ENCODE peak calls at places on chromosome 1, in six cellular contexts. I is breast epithelium, O is adrenal gland, M is H54, G is body of pancreas, P is IMR-90. Y is an unnamed sample.

GRCh38 chr1:2935766-2936390 is 85.4 kb upstream of the ACTRT2 start:
- DNase-seq in P (no peak), I (no peak), O (no peak), G (no peak), M (no peak), Y (no peak)

GRCh38 chr1:225526878-225527277 is 99.0 kb upstream of the LBR start:
- DNase-seq in I (no peak), P (no peak), G (peak; percentile 30), O (no peak), M (no peak), Y (no peak)

GRCh38 chr1:154352581-154353459 is 27.5 kb downstream of the ATP8B2 start:
- DNase-seq in O (peak; percentile 72), G (peak; percentile 59), M (no peak), I (peak; percentile 30), P (peak; percentile 31), Y (peak; percentile 80)

GRCh38 chr1:170085089-170085488 is 10.6 kb upstream of the KIFAP3 start:
- DNase-seq in I (no peak), O (no peak), P (no peak), M (no peak), G (no peak), Y (no peak)

GRCh38 chr1:39720094-39720999 is 18.3 kb upstream of the PPIE start:
- DNase-seq in M (no peak), O (no peak), G (peak; percentile 32), I (no peak), P (peak; percentile 66), Y (no peak)

GRCh38 chr1:74693473-74693872 is 19.9 kb upstream of the ERICH3 start:
- DNase-seq in G (no peak), O (no peak), I (no peak), M (no peak), P (peak; percentile 9), Y (no peak)

GRCh38 chr1:54922921-54923421 is 36.0 kb upstream of the DHCR24 start:
- DNase-seq in O (peak; percentile 77), M (no peak), P (no peak), I (peak; percentile 76), G (peak; percentile 17), Y (no peak)

GRCh38 chr1:91098299-91098901 is 76.6 kb upstream of the ZNF644 start:
- DNase-seq in P (no peak), M (peak; percentile 22), G (no peak), O (no peak), I (no peak), Y (no peak)

GRCh38 chr1:108097057-108097456 is 103.1 kb downstream of the SLC25A24 start:
- DNase-seq in G (no peak), P (no peak), M (no peak), I (no peak), O (no peak), Y (no peak)

GRCh38 chr1:30373471-30374399 is 349.6 kb downstream of the MATN1 start:
- DNase-seq in M (no peak), P (no peak), O (peak; percentile 6), G (no peak), I (no peak), Y (no peak)

DNA sequence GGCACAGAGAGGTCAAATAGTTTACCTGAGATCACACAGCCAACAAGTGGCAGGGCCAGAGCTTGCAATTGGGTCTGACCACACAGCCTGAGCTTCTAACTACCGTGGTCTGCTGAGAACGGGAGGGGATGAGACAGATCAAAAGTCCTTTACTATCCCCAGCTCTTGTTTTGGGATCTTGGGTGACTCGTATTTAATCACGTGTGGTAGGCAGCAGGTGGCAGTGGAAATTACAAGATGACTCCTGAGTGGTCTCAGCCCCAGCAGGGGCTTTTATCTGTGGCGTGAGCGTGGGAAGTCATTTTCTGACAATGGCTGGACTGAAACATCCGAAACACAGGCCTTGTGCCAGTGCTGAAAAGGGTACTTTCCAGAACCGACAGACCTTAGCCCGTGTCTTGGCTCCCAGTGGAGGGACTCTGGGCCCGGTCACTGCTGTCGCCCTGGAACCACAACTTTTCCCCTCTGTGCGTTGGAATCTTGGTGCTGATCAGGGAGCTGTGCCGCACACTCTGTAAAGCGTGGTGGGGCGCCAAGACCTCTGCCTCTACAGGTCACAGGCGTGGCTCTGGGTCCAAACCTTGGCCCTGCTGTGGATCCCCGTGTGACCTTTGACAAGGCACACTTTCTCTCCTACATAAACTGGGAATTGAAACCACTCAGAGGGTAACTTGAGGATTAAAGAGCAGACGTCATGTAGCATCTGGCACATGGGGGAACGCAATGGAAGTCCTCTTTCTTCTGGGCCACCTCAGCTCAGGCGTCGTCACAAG is 12.0 kb downstream of the THEMIS2 start:
- DNase-seq in M (no peak), P (no peak), G (no peak), I (no peak), O (no peak), Y (peak; percentile 56)
- TF ChIP-seq POLR2A in M (no peak), P (no peak), G (no peak), I (no peak), O (no peak), Y (no peak)

DNA sequence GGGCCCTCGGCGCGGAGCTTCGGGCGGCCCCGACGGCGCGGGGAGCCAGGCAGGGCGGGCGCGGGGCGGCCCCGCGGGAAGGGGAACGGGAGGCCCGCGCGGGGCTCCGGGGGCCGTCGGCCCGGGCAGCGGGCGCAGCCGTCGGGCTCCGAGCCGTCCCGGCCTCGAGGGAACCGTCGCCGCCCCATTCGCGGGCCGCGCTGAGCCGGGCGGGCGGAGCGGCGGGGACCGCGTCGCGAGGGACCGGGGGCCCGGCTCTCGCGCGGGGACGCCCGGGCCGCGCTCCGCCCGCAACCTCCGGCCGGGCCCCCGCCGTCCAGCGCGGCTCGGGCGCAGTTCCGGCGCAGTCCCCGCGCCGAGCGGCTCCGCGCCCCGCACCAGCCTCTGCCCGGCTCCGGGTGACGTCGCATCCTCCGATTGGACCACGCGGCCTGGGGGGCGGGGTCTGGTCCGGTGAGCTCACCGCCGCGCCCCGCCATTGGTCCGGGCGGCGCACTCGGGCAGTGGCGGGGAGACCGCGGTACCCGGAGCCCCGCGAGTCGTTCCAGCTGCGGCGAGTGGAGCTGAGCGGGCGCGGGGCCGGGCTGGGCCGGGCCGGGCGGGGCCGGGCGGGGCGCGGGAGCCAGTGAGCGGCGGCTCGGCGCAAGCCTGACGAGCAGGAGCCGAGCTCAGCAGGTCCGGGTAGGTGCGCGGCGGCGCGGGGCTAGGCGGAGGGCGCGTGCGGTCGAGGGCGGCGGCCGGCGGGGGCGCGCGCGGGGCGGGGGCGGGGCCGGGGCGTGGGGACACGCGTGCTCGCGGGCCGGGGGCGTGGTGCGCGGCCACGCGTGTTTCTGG is 66.7 kb upstream of the VAMP3 start:
- DNase-seq in O (peak; percentile 94), I (peak; percentile 96), P (peak; percentile 78), G (peak; percentile 95), M (peak; percentile 74), Y (peak; percentile 96)
- TF ChIP-seq POLR2A in O (peak; percentile 57), I (no peak), P (no peak), G (peak; percentile 60), M (no peak), Y (peak; percentile 36)

DNA sequence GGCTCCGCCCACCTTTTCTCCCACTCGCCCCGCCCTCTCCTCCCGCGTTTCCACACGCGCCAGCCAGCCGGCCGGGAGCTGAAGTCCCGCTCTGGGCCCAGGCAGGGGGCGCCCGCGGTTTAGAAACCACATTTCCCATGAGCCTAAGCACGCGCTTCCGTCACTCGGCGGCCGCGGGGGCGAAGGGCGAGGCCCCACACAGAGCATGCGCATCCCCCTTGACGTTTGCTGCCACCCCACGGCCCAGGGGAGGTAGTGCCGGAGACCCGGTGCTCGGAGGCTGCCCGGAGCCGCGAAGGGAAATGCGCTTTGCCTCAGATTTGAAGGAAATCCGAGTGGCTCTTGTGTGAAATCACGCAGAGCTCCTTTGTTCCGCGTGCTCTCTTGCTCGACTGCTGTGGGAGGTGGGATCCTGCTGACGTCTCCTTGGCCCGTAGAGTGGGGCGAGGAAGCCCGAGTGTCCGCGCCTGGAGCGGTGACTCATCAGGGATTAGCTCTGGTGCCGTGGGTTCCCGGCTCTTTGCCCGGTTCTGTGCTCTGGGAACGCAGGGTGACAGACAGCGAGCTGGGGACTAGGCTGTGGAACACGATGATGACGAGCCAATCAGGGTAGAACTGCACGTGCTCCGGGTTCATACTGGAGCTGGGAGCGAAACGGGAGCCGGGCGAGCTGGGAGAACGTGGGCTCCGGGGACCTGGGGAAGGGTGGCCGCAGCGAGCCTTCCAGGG is 406 bp upstream of the B3GALNT2 start:
- DNase-seq in P (peak; percentile 98), M (peak; percentile 83), G (peak; percentile 100), O (peak; percentile 100), I (peak; percentile 99), Y (peak; percentile 100)
- TF ChIP-seq POLR2A in P (peak; percentile 83), M (peak; percentile 79), G (peak; percentile 75), O (peak; percentile 26), I (no peak), Y (peak; percentile 76)

GRCh38 chr1:11138952-11139351 is 39.3 kb upstream of the EXOSC10 start:
- DNase-seq in M (no peak), G (no peak), I (no peak), O (no peak), P (peak; percentile 80), Y (no peak)
- TF ChIP-seq POLR2A in M (no peak), G (no peak), I (no peak), O (no peak), P (no peak), Y (no peak)

GRCh38 chr1:82604524-82604923 is 803.8 kb downstream of the ADGRL2 start:
- DNase-seq in O (no peak), G (no peak), P (no peak), I (no peak), M (no peak), Y (no peak)

GRCh38 chr1:82597620-82598019 is 796.9 kb downstream of the ADGRL2 start:
- DNase-seq in G (no peak), O (no peak), M (no peak), P (no peak), I (no peak), Y (no peak)

GRCh38 chr1:82598816-82599215 is 798.1 kb downstream of the ADGRL2 start:
- DNase-seq in P (no peak), O (no peak), M (no peak), I (no peak), G (no peak), Y (no peak)

GRCh38 chr1:82600314-82600713 is 799.6 kb downstream of the ADGRL2 start:
- DNase-seq in G (no peak), P (no peak), M (no peak), I (no peak), O (no peak), Y (no peak)
- TF ChIP-seq POLR2A in G (no peak), P (no peak), M (no peak), I (no peak), O (no peak), Y (no peak)